ENCODE peak calls at places on chromosomes 2 and 18, in five cellular contexts. One of them, this sample, is unnamed. For H3K4me1, the result is how much of the 10 kb centered on the place peaks cover.

GRCh38 chr2:130289780-130290179 is 52.9 kb upstream of the IMP4 start:
- DNase-seq in K562: no peak
- DNase-seq in transverse colon: no peak
- DNase-seq in stomach: no peak
- DNase-seq in SK-N-SH: no peak
- DNase-seq in this sample: no peak

GRCh38 chr18:65968605-65969004 is 217.8 kb downstream of the CDH7 start:
- DNase-seq in K562: no peak
- DNase-seq in transverse colon: no peak
- DNase-seq in stomach: no peak
- DNase-seq in SK-N-SH: no peak
- DNase-seq in this sample: no peak

GRCh38 chr2:99881901-99882591 is 260.3 kb downstream of the AFF3 start:
- DNase-seq in K562: no peak
- DNase-seq in transverse colon: no peak
- DNase-seq in stomach: no peak
- DNase-seq in SK-N-SH: peak
- DNase-seq in this sample: peak

GRCh38 chr2:23600336-23600735 is 215.4 kb downstream of the KLHL29 start:
- DNase-seq in K562: no peak
- DNase-seq in transverse colon: no peak
- DNase-seq in stomach: no peak
- DNase-seq in SK-N-SH: no peak
- DNase-seq in this sample: no peak

GRCh38 chr2:68936462-68936861 is 16.2 kb downstream of the GKN2 start:
- DNase-seq in K562: no peak
- DNase-seq in transverse colon: no peak
- DNase-seq in stomach: no peak
- DNase-seq in SK-N-SH: no peak
- DNase-seq in this sample: peak

GRCh38 chr2:96316999-96317398 is 8.1 kb upstream of the ITPRIPL1 start:
- DNase-seq in K562: no peak
- DNase-seq in transverse colon: no peak
- DNase-seq in stomach: no peak
- DNase-seq in SK-N-SH: no peak
- DNase-seq in this sample: no peak

GRCh38 chr2:201484805-201485204 is 33.3 kb downstream of the STRADB start:
- DNase-seq in K562: no peak
- DNase-seq in transverse colon: no peak
- DNase-seq in stomach: no peak
- DNase-seq in SK-N-SH: no peak
- DNase-seq in this sample: no peak

GRCh38 chr2:25115902-25116301 is 52.5 kb downstream of the POMC start:
- DNase-seq in K562: no peak
- DNase-seq in transverse colon: no peak
- DNase-seq in stomach: no peak
- DNase-seq in SK-N-SH: no peak
- DNase-seq in this sample: no peak

GRCh38 chr2:43224571-43225092 is 1.8 kb downstream of the ZFP36L2 start:
- DNase-seq in K562: peak
- DNase-seq in transverse colon: no peak
- DNase-seq in stomach: no peak
- DNase-seq in SK-N-SH: peak
- DNase-seq in this sample: no peak

GRCh38 chr2:75790790-75791467 is 80.2 kb upstream of the GCFC2 start:
- DNase-seq in K562: no peak
- DNase-seq in transverse colon: no peak
- DNase-seq in stomach: no peak
- DNase-seq in SK-N-SH: no peak
- DNase-seq in this sample: no peak

GRCh38 chr18:79765491-79766245 is 32.1 kb upstream of the KCNG2 start:
- DNase-seq in K562: no peak
- DNase-seq in transverse colon: peak
- DNase-seq in stomach: no peak
- DNase-seq in SK-N-SH: no peak
- DNase-seq in this sample: no peak

GRCh38 chr2:144679942-144680341 is 160.0 kb upstream of the ZEB2 start:
- DNase-seq in K562: no peak
- DNase-seq in transverse colon: no peak
- DNase-seq in stomach: no peak
- DNase-seq in SK-N-SH: no peak
- DNase-seq in this sample: no peak

GRCh38 chr2:17059452-17059851 is 393.8 kb upstream of the CYRIA start:
- DNase-seq in K562: no peak
- DNase-seq in transverse colon: no peak
- DNase-seq in stomach: no peak
- DNase-seq in SK-N-SH: no peak
- DNase-seq in this sample: no peak

GRCh38 chr2:58428553-58429284 is 187.6 kb upstream of the FANCL start:
- DNase-seq in K562: no peak
- DNase-seq in transverse colon: no peak
- DNase-seq in stomach: no peak
- DNase-seq in SK-N-SH: peak
- DNase-seq in this sample: no peak

GRCh38 chr2:27800856-27801255 is 29.3 kb downstream of the MRPL33 start:
- DNase-seq in K562: no peak
- DNase-seq in transverse colon: no peak
- DNase-seq in stomach: no peak
- DNase-seq in SK-N-SH: no peak
- DNase-seq in this sample: no peak

GRCh38 chr2:26846881-26847662 is 860 bp upstream of the DPYSL5 start:
- DNase-seq in K562: peak
- DNase-seq in transverse colon: no peak
- DNase-seq in stomach: no peak
- DNase-seq in SK-N-SH: no peak
- DNase-seq in this sample: no peak

GRCh38 chr2:113075030-113075429 is 7.3 kb downstream of the IL1F10 start:
- DNase-seq in K562: no peak
- DNase-seq in transverse colon: no peak
- DNase-seq in stomach: no peak
- DNase-seq in SK-N-SH: no peak
- DNase-seq in this sample: no peak

GRCh38 chr2:84636080-84636971 is 120.0 kb downstream of the DNAH6 start:
- DNase-seq in K562: no peak
- DNase-seq in transverse colon: peak
- DNase-seq in stomach: no peak
- DNase-seq in SK-N-SH: no peak
- DNase-seq in this sample: no peak

GRCh38 chr18:12376034-12376717 is 851 bp downstream of the AFG3L2 start:
- DNase-seq in K562: no peak
- DNase-seq in transverse colon: peak
- DNase-seq in stomach: peak
- DNase-seq in SK-N-SH: peak
- DNase-seq in this sample: peak
- H3K4me1 ChIP-seq in K562: under half
- H3K4me1 ChIP-seq in transverse colon: under half
- H3K4me1 ChIP-seq in stomach: half or more
- H3K4me1 ChIP-seq in SK-N-SH: under half
- H3K4me1 ChIP-seq in this sample: under half

GRCh38 chr18:77014538-77014937 is 118.0 kb downstream of the MBP start:
- DNase-seq in K562: no peak
- DNase-seq in transverse colon: no peak
- DNase-seq in stomach: no peak
- DNase-seq in SK-N-SH: no peak
- DNase-seq in this sample: no peak

GRCh38 chr18:77016936-77017335 is 115.6 kb downstream of the MBP start:
- DNase-seq in K562: no peak
- DNase-seq in transverse colon: no peak
- DNase-seq in stomach: no peak
- DNase-seq in SK-N-SH: no peak
- DNase-seq in this sample: no peak

GRCh38 chr18:77017355-77017754 is 115.2 kb downstream of the MBP start:
- DNase-seq in K562: no peak
- DNase-seq in transverse colon: no peak
- DNase-seq in stomach: no peak
- DNase-seq in SK-N-SH: no peak
- DNase-seq in this sample: no peak

GRCh38 chr18:77015176-77015575 is 117.4 kb downstream of the MBP start:
- DNase-seq in K562: no peak
- DNase-seq in transverse colon: no peak
- DNase-seq in stomach: no peak
- DNase-seq in SK-N-SH: no peak
- DNase-seq in this sample: no peak

GRCh38 chr18:77016133-77016839 is 116.3 kb downstream of the MBP start:
- DNase-seq in K562: no peak
- DNase-seq in transverse colon: no peak
- DNase-seq in stomach: no peak
- DNase-seq in SK-N-SH: no peak
- DNase-seq in this sample: no peak
- TF ChIP-seq POLR2AphosphoS5 in K562: no peak
- TF ChIP-seq POLR2AphosphoS5 in transverse colon: no peak
- TF ChIP-seq POLR2AphosphoS5 in stomach: no peak
- TF ChIP-seq POLR2AphosphoS5 in SK-N-SH: no peak
- TF ChIP-seq POLR2AphosphoS5 in this sample: no peak

GRCh38 chr18:13612111-13612997 is 114.0 kb downstream of the FAM210A start:
- DNase-seq in K562: no peak
- DNase-seq in transverse colon: peak
- DNase-seq in stomach: peak
- DNase-seq in SK-N-SH: peak
- DNase-seq in this sample: no peak
- H3K4me1 ChIP-seq in K562: under half
- H3K4me1 ChIP-seq in transverse colon: under half
- H3K4me1 ChIP-seq in stomach: under half
- H3K4me1 ChIP-seq in SK-N-SH: under half
- H3K4me1 ChIP-seq in this sample: under half

GRCh38 chr2:197306691-197307030 is 3.9 kb downstream of the ANKRD44 start:
- DNase-seq in K562: no peak
- DNase-seq in transverse colon: peak
- DNase-seq in stomach: peak
- DNase-seq in SK-N-SH: no peak
- DNase-seq in this sample: no peak
- TF ChIP-seq POLR2AphosphoS5 in K562: no peak
- TF ChIP-seq POLR2AphosphoS5 in transverse colon: no peak
- TF ChIP-seq POLR2AphosphoS5 in stomach: no peak
- TF ChIP-seq POLR2AphosphoS5 in SK-N-SH: no peak
- TF ChIP-seq POLR2AphosphoS5 in this sample: no peak

GRCh38 chr18:21105936-21106335 is 5.7 kb downstream of the ROCK1 start:
- DNase-seq in K562: no peak
- DNase-seq in transverse colon: no peak
- DNase-seq in stomach: no peak
- DNase-seq in SK-N-SH: no peak
- DNase-seq in this sample: no peak
- H3K4me1 ChIP-seq in K562: under half
- H3K4me1 ChIP-seq in transverse colon: under half
- H3K4me1 ChIP-seq in stomach: half or more
- H3K4me1 ChIP-seq in SK-N-SH: under half
- H3K4me1 ChIP-seq in this sample: under half

DNA sequence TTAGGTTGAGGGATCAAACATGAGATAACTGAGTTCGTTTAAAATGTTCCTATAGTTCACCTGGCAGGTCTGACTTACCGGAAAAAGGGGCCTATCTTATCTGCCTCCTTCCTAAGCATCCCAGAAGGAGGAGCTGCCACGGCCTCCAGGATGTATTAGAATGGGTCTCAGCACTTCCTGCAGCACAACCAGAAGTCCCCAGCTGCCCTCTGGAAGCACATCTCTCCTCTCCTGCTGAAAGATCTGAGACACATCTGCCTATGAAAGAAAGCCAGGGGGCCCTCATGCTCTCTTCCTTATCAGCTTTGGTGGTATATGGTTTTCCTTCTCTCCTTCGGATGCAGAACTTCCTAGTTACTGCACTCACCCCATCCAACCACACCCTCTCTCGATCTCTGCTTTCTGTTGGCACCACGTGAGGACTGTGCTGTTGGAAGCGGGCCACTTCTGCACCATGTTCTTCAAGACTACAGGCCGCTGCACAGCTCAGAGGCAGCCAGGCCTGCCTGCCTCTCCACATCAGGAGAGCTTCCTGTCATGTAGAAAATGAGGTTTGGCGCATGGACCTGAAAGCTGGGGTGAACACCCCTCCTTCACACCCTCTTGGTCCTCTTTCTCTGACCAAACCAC is 6.5 kb downstream of the IGFBP5 start:
- DNase-seq in K562: no peak
- DNase-seq in transverse colon: no peak
- DNase-seq in stomach: peak
- DNase-seq in SK-N-SH: no peak
- DNase-seq in this sample: no peak
- TF ChIP-seq POLR2AphosphoS5 in K562: no peak
- TF ChIP-seq POLR2AphosphoS5 in transverse colon: no peak
- TF ChIP-seq POLR2AphosphoS5 in stomach: no peak
- TF ChIP-seq POLR2AphosphoS5 in SK-N-SH: no peak
- TF ChIP-seq POLR2AphosphoS5 in this sample: no peak

This sample was measured in endothelial cell of umbilical vein.